ENCODE peak calls at places on chromosomes 16 and 17, in five cellular contexts. One of them, this sample, is unnamed.

GRCh38 chr17:78351449-78352006 is 8.3 kb downstream of the SOCS3 start:
- DNase-seq in tibial nerve: peak
- DNase-seq in brain microvascular endothelial cell: peak
- DNase-seq in HCT116: no peak
- DNase-seq in colonic mucosa: peak
- DNase-seq in this sample: peak

GRCh38 chr17:75654176-75654575 is 12.8 kb downstream of the RECQL5 start:
- DNase-seq in tibial nerve: no peak
- DNase-seq in brain microvascular endothelial cell: no peak
- DNase-seq in HCT116: no peak
- DNase-seq in colonic mucosa: no peak
- DNase-seq in this sample: peak

GRCh38 chr17:40651939-40652338 is 4.3 kb upstream of the SMARCE1 start:
- DNase-seq in tibial nerve: no peak
- DNase-seq in brain microvascular endothelial cell: no peak
- DNase-seq in HCT116: no peak
- DNase-seq in colonic mucosa: no peak
- DNase-seq in this sample: no peak

GRCh38 chr16:28524544-28525179 is 14.1 kb downstream of the NUPR1 start:
- DNase-seq in tibial nerve: no peak
- DNase-seq in brain microvascular endothelial cell: no peak
- DNase-seq in HCT116: no peak
- DNase-seq in colonic mucosa: no peak
- DNase-seq in this sample: no peak

GRCh38 chr17:39782481-39782880 is 44.7 kb downstream of the GRB7 start:
- DNase-seq in tibial nerve: no peak
- DNase-seq in brain microvascular endothelial cell: peak
- DNase-seq in HCT116: no peak
- DNase-seq in colonic mucosa: no peak
- DNase-seq in this sample: no peak

GRCh38 chr16:75943705-75944514 is 217.6 kb upstream of the CPHXL start:
- DNase-seq in tibial nerve: no peak
- DNase-seq in brain microvascular endothelial cell: no peak
- DNase-seq in HCT116: no peak
- DNase-seq in colonic mucosa: no peak
- DNase-seq in this sample: no peak

GRCh38 chr16:81004646-81005353 is 1.9 kb downstream of the CMC2 start:
- DNase-seq in tibial nerve: no peak
- DNase-seq in brain microvascular endothelial cell: peak
- DNase-seq in HCT116: peak
- DNase-seq in colonic mucosa: peak
- DNase-seq in this sample: peak

GRCh38 chr17:75757086-75757681 is 7.8 kb downstream of the GALK1 start:
- DNase-seq in tibial nerve: no peak
- DNase-seq in brain microvascular endothelial cell: no peak
- DNase-seq in HCT116: no peak
- DNase-seq in colonic mucosa: peak
- DNase-seq in this sample: no peak

GRCh38 chr16:4093495-4094137 is 22.6 kb downstream of the ADCY9 start:
- DNase-seq in tibial nerve: no peak
- DNase-seq in brain microvascular endothelial cell: peak
- DNase-seq in HCT116: no peak
- DNase-seq in colonic mucosa: no peak
- DNase-seq in this sample: no peak

GRCh38 chr17:80877829-80878303 is 113.8 kb upstream of the CHMP6 start:
- DNase-seq in tibial nerve: no peak
- DNase-seq in brain microvascular endothelial cell: no peak
- DNase-seq in HCT116: no peak
- DNase-seq in colonic mucosa: no peak
- DNase-seq in this sample: no peak

GRCh38 chr17:57949649-57950048 is 5.6 kb downstream of the CUEDC1 start:
- DNase-seq in tibial nerve: no peak
- DNase-seq in brain microvascular endothelial cell: no peak
- DNase-seq in HCT116: no peak
- DNase-seq in colonic mucosa: peak
- DNase-seq in this sample: no peak

GRCh38 chr16:83755391-83755790 is 52.4 kb upstream of the HSBP1 start:
- DNase-seq in tibial nerve: no peak
- DNase-seq in brain microvascular endothelial cell: no peak
- DNase-seq in HCT116: no peak
- DNase-seq in colonic mucosa: no peak
- DNase-seq in this sample: no peak

GRCh38 chr17:74779948-74780400 is 3.8 kb upstream of the NAT9 start:
- DNase-seq in tibial nerve: no peak
- DNase-seq in brain microvascular endothelial cell: no peak
- DNase-seq in HCT116: no peak
- DNase-seq in colonic mucosa: no peak
- DNase-seq in this sample: no peak

GRCh38 chr17:10051112-10051511 is 146.0 kb upstream of the RCVRN start:
- DNase-seq in tibial nerve: no peak
- DNase-seq in brain microvascular endothelial cell: no peak
- DNase-seq in HCT116: no peak
- DNase-seq in colonic mucosa: no peak
- DNase-seq in this sample: no peak

GRCh38 chr17:32697728-32698625 is 178.9 kb downstream of the MYO1D start:
- DNase-seq in tibial nerve: no peak
- DNase-seq in brain microvascular endothelial cell: no peak
- DNase-seq in HCT116: no peak
- DNase-seq in colonic mucosa: no peak
- DNase-seq in this sample: no peak

GRCh38 chr17:60129164-60129563 is 20.6 kb upstream of the CA4 start:
- DNase-seq in tibial nerve: no peak
- DNase-seq in brain microvascular endothelial cell: no peak
- DNase-seq in HCT116: no peak
- DNase-seq in colonic mucosa: no peak
- DNase-seq in this sample: no peak

GRCh38 chr17:64993867-64994266 is 62.7 kb downstream of the GNA13 start:
- DNase-seq in tibial nerve: no peak
- DNase-seq in brain microvascular endothelial cell: no peak
- DNase-seq in HCT116: no peak
- DNase-seq in colonic mucosa: no peak
- DNase-seq in this sample: no peak

GRCh38 chr16:87469186-87469585 is 23.6 kb downstream of the ZCCHC14 start:
- DNase-seq in tibial nerve: no peak
- DNase-seq in brain microvascular endothelial cell: no peak
- DNase-seq in HCT116: no peak
- DNase-seq in colonic mucosa: no peak
- DNase-seq in this sample: no peak

GRCh38 chr17:32833526-32833925 is 43.4 kb downstream of the MYO1D start:
- DNase-seq in tibial nerve: no peak
- DNase-seq in brain microvascular endothelial cell: no peak
- DNase-seq in HCT116: no peak
- DNase-seq in colonic mucosa: no peak
- DNase-seq in this sample: no peak

GRCh38 chr17:54744750-54745149 is 155.9 kb upstream of the TOM1L1 start:
- DNase-seq in tibial nerve: no peak
- DNase-seq in brain microvascular endothelial cell: no peak
- DNase-seq in HCT116: no peak
- DNase-seq in colonic mucosa: no peak
- DNase-seq in this sample: no peak

GRCh38 chr16:20612551-20613470 is 36.6 kb upstream of the ACSM2B start:
- DNase-seq in tibial nerve: no peak
- DNase-seq in brain microvascular endothelial cell: no peak
- DNase-seq in HCT116: no peak
- DNase-seq in colonic mucosa: peak
- DNase-seq in this sample: no peak

GRCh38 chr16:71283612-71284011 is 5.6 kb downstream of the CMTR2 start:
- DNase-seq in tibial nerve: no peak
- DNase-seq in brain microvascular endothelial cell: no peak
- DNase-seq in HCT116: no peak
- DNase-seq in colonic mucosa: no peak
- DNase-seq in this sample: no peak

GRCh38 chr16:56295739-56296527 is 104.6 kb downstream of the GNAO1 start:
- DNase-seq in tibial nerve: no peak
- DNase-seq in brain microvascular endothelial cell: no peak
- DNase-seq in HCT116: no peak
- DNase-seq in colonic mucosa: no peak
- DNase-seq in this sample: no peak

GRCh38 chr16:25143898-25144297 is 32.4 kb downstream of the LCMT1 start:
- DNase-seq in tibial nerve: no peak
- DNase-seq in brain microvascular endothelial cell: no peak
- DNase-seq in HCT116: no peak
- DNase-seq in colonic mucosa: no peak
- DNase-seq in this sample: no peak

GRCh38 chr17:81939881-81940385 is 2.8 kb upstream of the PYCR1 start:
- DNase-seq in tibial nerve: no peak
- DNase-seq in brain microvascular endothelial cell: no peak
- DNase-seq in HCT116: no peak
- DNase-seq in colonic mucosa: no peak
- DNase-seq in this sample: no peak

GRCh38 chr16:78034530-78034929 is 12.2 kb downstream of the CLEC3A start:
- DNase-seq in tibial nerve: no peak
- DNase-seq in brain microvascular endothelial cell: no peak
- DNase-seq in HCT116: no peak
- DNase-seq in colonic mucosa: no peak
- DNase-seq in this sample: no peak

GRCh38 chr17:33115957-33116680 is 124.5 kb downstream of the SPACA3 start:
- DNase-seq in tibial nerve: no peak
- DNase-seq in brain microvascular endothelial cell: no peak
- DNase-seq in HCT116: no peak
- DNase-seq in colonic mucosa: no peak
- DNase-seq in this sample: no peak

GRCh38 chr17:1043601-1044251 is 46.8 kb downstream of the TIMM22 start:
- DNase-seq in tibial nerve: no peak
- DNase-seq in brain microvascular endothelial cell: peak
- DNase-seq in HCT116: no peak
- DNase-seq in colonic mucosa: no peak
- DNase-seq in this sample: no peak

GRCh38 chr16:84844561-84845495 is 25.0 kb downstream of the CRISPLD2 start:
- DNase-seq in tibial nerve: no peak
- DNase-seq in brain microvascular endothelial cell: no peak
- DNase-seq in HCT116: no peak
- DNase-seq in colonic mucosa: no peak
- DNase-seq in this sample: no peak

GRCh38 chr17:21059761-21060160 is 16.9 kb upstream of the USP22 start:
- DNase-seq in tibial nerve: no peak
- DNase-seq in brain microvascular endothelial cell: no peak
- DNase-seq in HCT116: no peak
- DNase-seq in colonic mucosa: no peak
- DNase-seq in this sample: no peak

GRCh38 chr17:70268383-70268782 is 99.1 kb downstream of the KCNJ2 start:
- DNase-seq in tibial nerve: no peak
- DNase-seq in brain microvascular endothelial cell: no peak
- DNase-seq in HCT116: no peak
- DNase-seq in colonic mucosa: no peak
- DNase-seq in this sample: no peak

GRCh38 chr16:88591577-88592021 is 21.4 kb downstream of the ZC3H18 start:
- DNase-seq in tibial nerve: peak
- DNase-seq in brain microvascular endothelial cell: no peak
- DNase-seq in HCT116: no peak
- DNase-seq in colonic mucosa: no peak
- DNase-seq in this sample: no peak
- TF ChIP-seq CTCF in tibial nerve: no peak
- TF ChIP-seq CTCF in brain microvascular endothelial cell: no peak
- TF ChIP-seq CTCF in HCT116: no peak
- TF ChIP-seq CTCF in colonic mucosa: no peak
- TF ChIP-seq CTCF in this sample: no peak

DNA sequence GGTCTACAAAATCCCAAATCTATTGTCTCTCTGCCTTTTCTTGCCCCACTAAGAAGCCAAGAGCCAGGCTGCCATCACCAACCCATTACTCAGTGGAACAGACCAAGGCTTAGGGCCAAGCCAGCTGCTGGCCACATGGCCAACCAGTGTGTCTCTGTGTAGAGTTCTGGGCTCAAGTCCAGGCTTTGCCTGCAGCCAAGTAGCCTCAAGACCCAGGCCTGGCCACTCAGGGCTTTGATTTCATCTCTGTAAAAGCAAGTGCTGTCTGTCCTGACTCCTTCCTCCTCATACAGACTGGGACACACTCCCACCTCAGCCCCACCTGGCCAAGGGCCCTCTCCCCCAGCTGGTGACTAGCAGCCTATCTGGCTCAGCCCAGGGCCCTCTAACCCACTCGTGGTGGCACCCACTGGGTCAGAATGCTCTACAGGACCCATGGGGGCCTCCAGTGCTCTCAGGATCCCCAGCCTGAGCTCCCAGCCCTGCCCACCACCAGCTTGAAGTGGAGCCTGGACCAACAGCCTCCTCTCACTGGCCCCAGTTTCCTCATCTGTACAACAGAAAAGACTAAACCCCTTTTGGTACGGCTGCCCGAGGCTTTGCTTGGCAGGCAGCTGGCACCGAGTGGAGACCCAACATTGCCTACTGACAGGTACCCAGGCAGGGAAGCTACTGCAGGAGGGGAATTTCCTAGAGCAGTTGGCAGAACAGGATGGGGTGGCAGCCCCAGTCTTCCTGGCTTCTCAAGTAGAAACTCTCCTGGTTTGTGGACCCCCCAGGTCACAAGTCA is 14.4 kb downstream of the SREBF1 start:
- DNase-seq in tibial nerve: peak
- DNase-seq in brain microvascular endothelial cell: peak
- DNase-seq in HCT116: no peak
- DNase-seq in colonic mucosa: peak
- DNase-seq in this sample: peak
- H3K4me3 ChIP-seq in tibial nerve: peak
- H3K4me3 ChIP-seq in brain microvascular endothelial cell: no peak
- H3K4me3 ChIP-seq in HCT116: peak
- H3K4me3 ChIP-seq in colonic mucosa: peak
- H3K4me3 ChIP-seq in this sample: peak

DNA sequence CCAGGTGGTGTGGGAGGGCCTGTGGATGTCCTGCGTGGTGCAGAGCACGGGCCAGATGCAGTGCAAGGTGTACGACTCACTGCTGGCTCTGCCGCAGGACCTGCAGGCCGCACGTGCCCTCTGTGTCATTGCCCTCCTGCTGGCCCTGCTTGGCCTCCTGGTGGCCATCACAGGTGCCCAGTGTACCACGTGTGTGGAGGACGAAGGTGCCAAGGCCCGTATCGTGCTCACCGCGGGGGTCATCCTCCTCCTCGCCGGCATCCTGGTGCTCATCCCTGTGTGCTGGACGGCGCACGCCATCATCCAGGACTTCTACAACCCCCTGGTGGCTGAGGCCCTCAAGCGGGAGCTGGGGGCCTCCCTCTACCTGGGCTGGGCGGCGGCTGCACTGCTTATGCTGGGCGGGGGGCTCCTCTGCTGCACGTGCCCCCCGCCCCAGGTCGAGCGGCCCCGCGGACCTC is 798 bp downstream of the CLDN9 start:
- DNase-seq in tibial nerve: no peak
- DNase-seq in brain microvascular endothelial cell: no peak
- DNase-seq in HCT116: no peak
- DNase-seq in colonic mucosa: no peak
- DNase-seq in this sample: no peak
- TF ChIP-seq CTCF in tibial nerve: no peak
- TF ChIP-seq CTCF in brain microvascular endothelial cell: peak
- TF ChIP-seq CTCF in HCT116: no peak
- TF ChIP-seq CTCF in colonic mucosa: no peak
- TF ChIP-seq CTCF in this sample: no peak

DNA sequence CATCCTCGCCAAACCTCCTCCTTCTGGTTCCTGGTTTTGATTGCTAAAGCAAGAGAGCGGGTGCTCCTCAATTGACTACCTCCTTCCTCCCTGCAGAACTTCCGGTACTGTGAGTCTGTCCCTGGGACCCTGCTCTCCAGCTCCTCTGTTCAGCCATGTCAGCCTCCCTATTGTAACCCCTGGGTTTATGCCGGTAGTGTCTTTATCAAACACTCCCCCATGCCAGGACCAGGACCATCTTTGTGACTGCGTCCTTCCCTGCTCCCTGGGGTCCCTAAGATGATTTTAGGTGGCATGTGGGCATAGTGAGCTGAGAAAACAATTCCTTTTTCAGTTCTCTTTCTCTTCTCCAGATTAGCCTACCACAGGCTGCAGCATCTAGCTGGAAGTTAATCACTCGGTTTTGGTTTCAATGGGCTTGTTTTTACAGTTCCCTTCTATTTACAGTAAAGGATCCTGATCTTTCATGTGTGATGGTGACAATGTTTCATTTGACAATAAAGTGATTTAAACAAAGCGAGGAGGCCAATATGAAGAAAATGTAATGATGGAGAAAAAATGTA is 27.7 kb upstream of the IL21R start:
- DNase-seq in tibial nerve: no peak
- DNase-seq in brain microvascular endothelial cell: no peak
- DNase-seq in HCT116: no peak
- DNase-seq in colonic mucosa: no peak
- DNase-seq in this sample: no peak
- H3K4me3 ChIP-seq in tibial nerve: no peak
- H3K4me3 ChIP-seq in brain microvascular endothelial cell: no peak
- H3K4me3 ChIP-seq in HCT116: no peak
- H3K4me3 ChIP-seq in colonic mucosa: no peak
- H3K4me3 ChIP-seq in this sample: no peak

This sample was measured in foreskin fibroblast.